ENCODE peak calls at places on chromosomes 12 and 14, in six cellular contexts. One of them, this sample, is unnamed.

GRCh38 chr14:101595887-101596721 is 34.8 kb downstream of the DIO3 start:
- DNase-seq in upper lobe of left lung: no peak
- DNase-seq in transverse colon: peak; percentile 14
- DNase-seq in tibial nerve: no peak
- DNase-seq in esophagus muscularis mucosa: peak; percentile 45
- DNase-seq in sigmoid colon: no peak
- DNase-seq in this sample: peak; percentile 24

GRCh38 chr12:54890339-54890738 is 36.0 kb downstream of the MUCL1 start:
- DNase-seq in upper lobe of left lung: no peak
- DNase-seq in transverse colon: no peak
- DNase-seq in tibial nerve: no peak
- DNase-seq in esophagus muscularis mucosa: no peak
- DNase-seq in sigmoid colon: no peak
- DNase-seq in this sample: no peak

GRCh38 chr12:6082613-6083012 is 41.9 kb downstream of the VWF start:
- DNase-seq in upper lobe of left lung: no peak
- DNase-seq in transverse colon: no peak
- DNase-seq in tibial nerve: no peak
- DNase-seq in esophagus muscularis mucosa: no peak
- DNase-seq in sigmoid colon: peak; percentile 48
- DNase-seq in this sample: no peak

GRCh38 chr12:124352839-124353238 is 57.9 kb downstream of the RFLNA start:
- DNase-seq in upper lobe of left lung: peak; percentile 57
- DNase-seq in transverse colon: peak; percentile 86
- DNase-seq in tibial nerve: peak; percentile 59
- DNase-seq in esophagus muscularis mucosa: no peak
- DNase-seq in sigmoid colon: no peak
- DNase-seq in this sample: peak; percentile 73

GRCh38 chr14:67332468-67332867 is 27.1 kb downstream of the ATP6V1D start:
- DNase-seq in upper lobe of left lung: no peak
- DNase-seq in transverse colon: no peak
- DNase-seq in tibial nerve: no peak
- DNase-seq in esophagus muscularis mucosa: no peak
- DNase-seq in sigmoid colon: no peak
- DNase-seq in this sample: no peak

GRCh38 chr14:63956326-63956725 is 103.5 kb downstream of the SYNE2 start:
- DNase-seq in upper lobe of left lung: no peak
- DNase-seq in transverse colon: no peak
- DNase-seq in tibial nerve: no peak
- DNase-seq in esophagus muscularis mucosa: no peak
- DNase-seq in sigmoid colon: no peak
- DNase-seq in this sample: no peak

GRCh38 chr12:57384512-57384911 is 46.3 kb downstream of the R3HDM2 start:
- DNase-seq in upper lobe of left lung: no peak
- DNase-seq in transverse colon: no peak
- DNase-seq in tibial nerve: no peak
- DNase-seq in esophagus muscularis mucosa: no peak
- DNase-seq in sigmoid colon: no peak
- DNase-seq in this sample: no peak

GRCh38 chr12:71999795-72000194 is 61.1 kb downstream of the TPH2 start:
- DNase-seq in upper lobe of left lung: no peak
- DNase-seq in transverse colon: no peak
- DNase-seq in tibial nerve: no peak
- DNase-seq in esophagus muscularis mucosa: no peak
- DNase-seq in sigmoid colon: no peak
- DNase-seq in this sample: no peak

GRCh38 chr14:69980457-69981414 is 101.5 kb downstream of the SMOC1 start:
- DNase-seq in upper lobe of left lung: no peak
- DNase-seq in transverse colon: no peak
- DNase-seq in tibial nerve: no peak
- DNase-seq in esophagus muscularis mucosa: no peak
- DNase-seq in sigmoid colon: no peak
- DNase-seq in this sample: no peak

GRCh38 chr12:105089817-105090216 is 5.6 kb upstream of the ALDH1L2 start:
- DNase-seq in upper lobe of left lung: no peak
- DNase-seq in transverse colon: no peak
- DNase-seq in tibial nerve: no peak
- DNase-seq in esophagus muscularis mucosa: no peak
- DNase-seq in sigmoid colon: no peak
- DNase-seq in this sample: no peak

GRCh38 chr12:29256598-29256997 is 107.5 kb downstream of the FAR2 start:
- DNase-seq in upper lobe of left lung: no peak
- DNase-seq in transverse colon: no peak
- DNase-seq in tibial nerve: no peak
- DNase-seq in esophagus muscularis mucosa: no peak
- DNase-seq in sigmoid colon: no peak
- DNase-seq in this sample: no peak

GRCh38 chr14:77426396-77426795 is 3.1 kb upstream of the NOXRED1 start:
- DNase-seq in upper lobe of left lung: no peak
- DNase-seq in transverse colon: no peak
- DNase-seq in tibial nerve: no peak
- DNase-seq in esophagus muscularis mucosa: no peak
- DNase-seq in sigmoid colon: no peak
- DNase-seq in this sample: no peak

GRCh38 chr12:9066755-9067433 is 48.8 kb downstream of the A2M start:
- DNase-seq in upper lobe of left lung: no peak
- DNase-seq in transverse colon: no peak
- DNase-seq in tibial nerve: no peak
- DNase-seq in esophagus muscularis mucosa: no peak
- DNase-seq in sigmoid colon: no peak
- DNase-seq in this sample: no peak

GRCh38 chr14:51087024-51087423 is 7.9 kb downstream of the TRIM9 start:
- DNase-seq in upper lobe of left lung: no peak
- DNase-seq in transverse colon: peak; percentile 83
- DNase-seq in tibial nerve: no peak
- DNase-seq in esophagus muscularis mucosa: no peak
- DNase-seq in sigmoid colon: peak; percentile 65
- DNase-seq in this sample: no peak

GRCh38 chr14:73712071-73712506 is 2.1 kb downstream of the PNMA1 start:
- DNase-seq in upper lobe of left lung: no peak
- DNase-seq in transverse colon: no peak
- DNase-seq in tibial nerve: no peak
- DNase-seq in esophagus muscularis mucosa: no peak
- DNase-seq in sigmoid colon: no peak
- DNase-seq in this sample: no peak

GRCh38 chr14:21940887-21941855 is 267.6 kb upstream of the OR4E1 start:
- DNase-seq in upper lobe of left lung: no peak
- DNase-seq in transverse colon: no peak
- DNase-seq in tibial nerve: no peak
- DNase-seq in esophagus muscularis mucosa: no peak
- DNase-seq in sigmoid colon: no peak
- DNase-seq in this sample: no peak

GRCh38 chr14:63282997-63283396 is 35.7 kb downstream of the GPHB5 start:
- DNase-seq in upper lobe of left lung: no peak
- DNase-seq in transverse colon: no peak
- DNase-seq in tibial nerve: no peak
- DNase-seq in esophagus muscularis mucosa: no peak
- DNase-seq in sigmoid colon: no peak
- DNase-seq in this sample: no peak

GRCh38 chr12:52493172-52493571 is at the start of gene KRT6A:
- DNase-seq in upper lobe of left lung: no peak
- DNase-seq in transverse colon: no peak
- DNase-seq in tibial nerve: no peak
- DNase-seq in esophagus muscularis mucosa: peak; percentile 84
- DNase-seq in sigmoid colon: no peak
- DNase-seq in this sample: no peak

GRCh38 chr12:53626702-53627169 is 554 bp upstream of the ATF7 start:
- DNase-seq in upper lobe of left lung: no peak
- DNase-seq in transverse colon: no peak
- DNase-seq in tibial nerve: no peak
- DNase-seq in esophagus muscularis mucosa: no peak
- DNase-seq in sigmoid colon: no peak
- DNase-seq in this sample: no peak

GRCh38 chr12:43180242-43180641 is 371.8 kb downstream of the ADAMTS20 start:
- DNase-seq in upper lobe of left lung: no peak
- DNase-seq in transverse colon: no peak
- DNase-seq in tibial nerve: no peak
- DNase-seq in esophagus muscularis mucosa: no peak
- DNase-seq in sigmoid colon: no peak
- DNase-seq in this sample: no peak

GRCh38 chr12:112837629-112838191 is 46.2 kb downstream of the RPH3A start:
- DNase-seq in upper lobe of left lung: no peak
- DNase-seq in transverse colon: no peak
- DNase-seq in tibial nerve: no peak
- DNase-seq in esophagus muscularis mucosa: no peak
- DNase-seq in sigmoid colon: no peak
- DNase-seq in this sample: no peak

GRCh38 chr12:130461868-130462557 is 124.3 kb downstream of the PIWIL1 start:
- DNase-seq in upper lobe of left lung: no peak
- DNase-seq in transverse colon: no peak
- DNase-seq in tibial nerve: no peak
- DNase-seq in esophagus muscularis mucosa: no peak
- DNase-seq in sigmoid colon: no peak
- DNase-seq in this sample: no peak

GRCh38 chr12:96392397-96392796 is 7.8 kb downstream of the CDK17 start:
- DNase-seq in upper lobe of left lung: no peak
- DNase-seq in transverse colon: no peak
- DNase-seq in tibial nerve: no peak
- DNase-seq in esophagus muscularis mucosa: no peak
- DNase-seq in sigmoid colon: no peak
- DNase-seq in this sample: no peak

GRCh38 chr14:24068711-24069410 is 2.5 kb upstream of the CPNE6 start:
- DNase-seq in upper lobe of left lung: no peak
- DNase-seq in transverse colon: no peak
- DNase-seq in tibial nerve: no peak
- DNase-seq in esophagus muscularis mucosa: no peak
- DNase-seq in sigmoid colon: peak; percentile 46
- DNase-seq in this sample: no peak

GRCh38 chr12:8038659-8039114 is 6.2 kb downstream of the FOXJ2 start:
- DNase-seq in upper lobe of left lung: peak; percentile 85
- DNase-seq in transverse colon: peak; percentile 40
- DNase-seq in tibial nerve: no peak
- DNase-seq in esophagus muscularis mucosa: no peak
- DNase-seq in sigmoid colon: peak; percentile 87
- DNase-seq in this sample: peak; percentile 84

GRCh38 chr14:86462193-86462592 is 932.2 kb downstream of the FLRT2 start:
- DNase-seq in upper lobe of left lung: no peak
- DNase-seq in transverse colon: no peak
- DNase-seq in tibial nerve: no peak
- DNase-seq in esophagus muscularis mucosa: no peak
- DNase-seq in sigmoid colon: no peak
- DNase-seq in this sample: no peak

DNA sequence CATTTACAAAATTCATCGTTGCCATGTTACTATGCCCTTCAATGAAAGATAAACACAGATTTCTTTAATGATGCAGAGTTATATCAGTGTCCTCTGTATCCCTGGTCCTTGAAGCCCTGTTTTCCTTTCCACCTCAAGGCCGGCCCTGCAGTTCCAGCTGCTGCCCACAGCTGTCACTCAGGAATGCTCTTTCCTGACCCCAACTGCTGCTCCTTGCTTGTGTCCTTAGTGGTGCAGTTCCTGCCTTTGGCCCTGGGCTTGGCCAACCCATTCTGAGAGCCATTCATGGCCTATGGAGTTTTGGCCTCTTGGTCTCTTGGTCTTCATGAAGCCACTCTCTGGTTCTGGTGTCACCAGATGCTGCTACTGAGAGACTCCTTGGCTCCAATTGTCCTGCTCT is 93.1 kb downstream of the GAS2L3 start:
- DNase-seq in upper lobe of left lung: no peak
- DNase-seq in transverse colon: no peak
- DNase-seq in tibial nerve: no peak
- DNase-seq in esophagus muscularis mucosa: no peak
- DNase-seq in sigmoid colon: no peak
- DNase-seq in this sample: no peak
- TF ChIP-seq CTCF in upper lobe of left lung: no peak
- TF ChIP-seq CTCF in transverse colon: no peak
- TF ChIP-seq CTCF in tibial nerve: no peak
- TF ChIP-seq CTCF in esophagus muscularis mucosa: no peak
- TF ChIP-seq CTCF in sigmoid colon: no peak
- TF ChIP-seq CTCF in this sample: no peak

DNA sequence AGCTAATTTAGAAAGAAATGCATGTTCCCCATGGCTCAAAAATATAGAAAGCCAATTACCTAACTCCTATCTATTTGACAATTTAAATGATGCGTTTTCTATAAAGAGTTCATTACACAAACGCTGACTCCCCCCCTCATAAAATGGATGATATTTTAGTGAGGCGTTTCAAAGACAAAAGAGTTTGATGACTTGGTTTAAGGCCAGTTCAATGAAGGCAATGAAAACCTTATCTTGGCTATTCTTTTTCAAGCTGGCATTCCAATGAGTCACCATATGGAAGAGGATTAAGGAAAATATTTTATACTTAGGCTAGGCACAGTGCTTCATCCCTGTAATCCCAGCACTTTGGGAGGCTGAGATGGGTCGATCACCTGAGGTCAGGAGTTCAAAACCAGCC is 62.7 kb downstream of the HMGA2 start:
- DNase-seq in upper lobe of left lung: no peak
- DNase-seq in transverse colon: no peak
- DNase-seq in tibial nerve: no peak
- DNase-seq in esophagus muscularis mucosa: no peak
- DNase-seq in sigmoid colon: no peak
- DNase-seq in this sample: no peak
- H3K36me3 ChIP-seq in upper lobe of left lung: no peaks in the 10 kb centered on the region
- H3K36me3 ChIP-seq in transverse colon: no peaks in the 10 kb centered on the region
- H3K36me3 ChIP-seq in tibial nerve: no peaks in the 10 kb centered on the region
- H3K36me3 ChIP-seq in esophagus muscularis mucosa: no peaks in the 10 kb centered on the region
- H3K36me3 ChIP-seq in sigmoid colon: no peaks in the 10 kb centered on the region
- H3K36me3 ChIP-seq in this sample: no peaks in the 10 kb centered on the region

GRCh38 chr14:28240909-28241308 is 525.7 kb upstream of the FOXG1 start:
- DNase-seq in upper lobe of left lung: no peak
- DNase-seq in transverse colon: no peak
- DNase-seq in tibial nerve: no peak
- DNase-seq in esophagus muscularis mucosa: no peak
- DNase-seq in sigmoid colon: no peak
- DNase-seq in this sample: no peak
- TF ChIP-seq EP300 in upper lobe of left lung: no peak
- TF ChIP-seq EP300 in transverse colon: no peak
- TF ChIP-seq EP300 in tibial nerve: no peak
- TF ChIP-seq EP300 in esophagus muscularis mucosa: no peak
- TF ChIP-seq EP300 in sigmoid colon: no peak
- TF ChIP-seq EP300 in this sample: no peak

GRCh38 chr14:104820669-104821228 is 19.8 kb downstream of the ZBTB42 start:
- DNase-seq in upper lobe of left lung: peak; percentile 77
- DNase-seq in transverse colon: peak; percentile 65
- DNase-seq in tibial nerve: no peak
- DNase-seq in esophagus muscularis mucosa: no peak
- DNase-seq in sigmoid colon: peak; percentile 79
- DNase-seq in this sample: peak; percentile 76
- TF ChIP-seq CTCF in upper lobe of left lung: peak; percentile 66
- TF ChIP-seq CTCF in transverse colon: peak; percentile 52
- TF ChIP-seq CTCF in tibial nerve: peak; percentile 37
- TF ChIP-seq CTCF in esophagus muscularis mucosa: peak; percentile 58
- TF ChIP-seq CTCF in sigmoid colon: peak; percentile 52
- TF ChIP-seq CTCF in this sample: peak; percentile 65

This sample was measured in stomach.